ENCODE peak calls at places on chromosomes 2 and 18, in five cellular contexts. X is astrocyte of the spinal cord, R is AG04450, L is cardiac fibroblast, J is A549. A is an unnamed sample.

GRCh38 chr2:135212757-135213156 is 160.7 kb downstream of the RAB3GAP1 start:
- DNase-seq in J (no peak), L (peak), X (peak), R (no peak), A (peak)

GRCh38 chr2:136188086-136188485 is 70.1 kb upstream of the CXCR4 start:
- DNase-seq in L (no peak), J (no peak), X (no peak), R (no peak), A (no peak)

GRCh38 chr2:155997538-155997937 is 335.0 kb downstream of the NR4A2 start:
- DNase-seq in R (no peak), X (no peak), J (no peak), L (no peak), A (no peak)

GRCh38 chr2:225192869-225193268 is 150.6 kb upstream of the DOCK10 start:
- DNase-seq in X (no peak), L (no peak), J (no peak), R (no peak), A (no peak)

GRCh38 chr2:4269885-4270284 is 566.5 kb downstream of the DCDC2C start:
- DNase-seq in R (no peak), J (no peak), L (no peak), X (no peak), A (no peak)

GRCh38 chr2:21814588-21815192 is 690.9 kb downstream of the TDRD15 start:
- DNase-seq in J (no peak), X (no peak), L (no peak), R (no peak), A (no peak)

GRCh38 chr18:11761553-11761952 is 72.5 kb downstream of the GNAL start:
- DNase-seq in X (no peak), L (no peak), J (peak), R (no peak), A (no peak)

GRCh38 chr18:35344736-35345459 is 678 bp upstream of the ZNF24 start:
- DNase-seq in X (no peak), J (no peak), R (no peak), L (no peak), A (no peak)

GRCh38 chr2:38376346-38376682 is 759 bp downstream of the ATL2 start:
- DNase-seq in R (no peak), X (peak), L (peak), J (peak), A (no peak)

GRCh38 chr2:1625281-1626001 is 118.9 kb downstream of the PXDN start:
- DNase-seq in X (peak), R (peak), J (no peak), L (peak), A (no peak)

DNA sequence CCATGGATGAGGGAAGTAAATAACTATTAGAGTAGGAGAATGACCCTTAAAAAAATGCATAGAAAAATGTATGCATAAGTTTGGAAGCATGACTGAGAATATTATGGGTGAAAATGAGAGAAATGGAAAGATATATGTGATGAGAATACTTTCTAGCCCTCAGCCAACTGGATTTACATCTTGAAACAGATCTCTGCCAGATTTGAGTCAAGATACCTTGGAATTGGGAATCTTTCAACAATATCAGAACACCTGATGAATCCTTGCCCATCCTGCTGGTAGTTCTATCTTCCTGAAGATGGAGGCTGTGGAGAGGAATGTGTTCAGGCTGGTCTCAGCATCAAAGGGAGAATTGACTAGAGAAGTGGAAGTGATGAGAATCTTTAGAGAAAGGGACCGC is 5.8 kb downstream of the TET3 start:
- DNase-seq in X (no peak), L (no peak), R (no peak), J (no peak), A (no peak)
- H3K4me3 ChIP-seq in X (no peak), L (no peak), R (no peak), J (no peak), A (no peak)

DNA sequence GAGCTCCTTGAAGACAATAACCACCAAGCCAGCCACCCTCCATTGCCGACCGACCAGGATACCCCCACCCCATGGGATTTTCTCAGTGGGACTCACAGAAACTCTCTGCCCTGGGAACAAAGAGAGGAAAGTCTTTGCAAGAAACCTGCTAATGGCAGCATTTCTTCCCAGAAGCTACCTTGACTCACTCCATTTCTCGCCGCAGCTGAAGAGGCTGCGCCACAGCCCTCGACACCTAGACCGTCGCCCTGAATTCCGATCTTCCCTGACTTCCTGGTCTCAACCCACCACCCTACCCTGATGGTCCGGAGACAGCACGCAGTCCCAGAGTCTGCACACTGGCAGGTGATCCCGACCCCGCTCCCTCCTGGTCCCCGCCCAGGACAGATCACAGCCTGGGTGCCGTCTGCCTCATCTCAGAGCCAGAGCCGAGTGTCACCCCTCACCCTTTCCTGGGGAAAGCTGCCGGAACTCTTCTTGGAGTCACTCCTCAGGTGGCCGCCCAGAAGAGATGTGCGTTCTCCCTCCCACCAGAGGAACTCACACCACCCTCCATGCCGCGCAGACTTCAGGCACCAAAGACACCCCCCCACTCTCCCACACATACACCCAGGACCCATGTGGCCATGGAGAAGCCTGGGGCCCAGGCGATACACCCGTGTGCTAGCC is 24.6 kb downstream of the AQP12A start:
- DNase-seq in R (no peak), X (no peak), L (no peak), J (no peak), A (no peak)
- H3K4me3 ChIP-seq in R (no peak), X (no peak), L (no peak), J (no peak), A (no peak)

DNA sequence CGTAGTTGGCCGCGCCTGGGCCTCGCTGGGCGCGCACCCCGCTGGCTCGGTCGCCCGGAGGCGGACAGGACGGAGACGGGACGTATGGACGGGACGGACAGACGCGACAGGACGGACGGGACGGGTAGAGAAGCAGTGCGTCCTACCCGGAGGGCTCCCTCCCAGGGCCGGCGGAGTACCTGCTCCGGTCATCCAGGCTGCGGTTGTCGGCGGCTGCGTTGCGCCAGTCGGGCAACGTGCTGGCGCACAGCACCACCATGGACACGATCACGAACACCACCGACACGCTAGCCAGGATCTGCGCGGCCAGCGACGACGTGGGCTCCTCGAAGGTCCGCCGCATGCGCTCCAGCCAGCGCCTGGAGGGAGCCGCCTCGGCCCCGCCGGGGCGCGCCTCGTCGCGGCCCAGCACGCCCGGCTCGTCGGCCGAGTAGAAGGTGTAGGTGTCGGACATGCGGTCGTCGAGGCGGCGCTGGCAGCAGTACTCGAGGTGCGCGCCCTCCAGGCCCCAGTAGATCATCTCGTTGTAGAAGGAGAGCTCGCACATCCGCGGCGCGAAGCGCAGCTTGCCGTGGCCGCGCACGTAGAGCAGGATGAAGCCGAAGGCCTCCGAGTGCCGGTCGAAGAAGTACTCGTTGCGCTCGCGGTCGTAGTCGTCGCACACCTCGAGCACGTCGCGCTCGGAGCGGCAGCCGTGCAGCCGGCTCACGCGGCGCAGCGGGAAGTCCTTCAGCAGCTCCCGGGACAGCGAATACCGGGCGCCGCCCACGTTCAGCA is 903 bp downstream of the KCNG3 start:
- DNase-seq in J (no peak), X (no peak), R (no peak), L (no peak), A (no peak)
- H3K4me3 ChIP-seq in J (peak), X (no peak), R (no peak), L (no peak), A (no peak)

GRCh38 chr18:10477863-10478260 is 23.4 kb downstream of the APCDD1 start:
- DNase-seq in L (no peak), R (no peak), J (no peak), X (no peak), A (no peak)

GRCh38 chr18:10477121-10477862 is 22.9 kb downstream of the APCDD1 start:
- DNase-seq in X (no peak), J (no peak), R (no peak), L (no peak), A (no peak)

GRCh38 chr18:10474309-10474708 is 19.9 kb downstream of the APCDD1 start:
- DNase-seq in R (no peak), L (no peak), X (no peak), J (no peak), A (no peak)

GRCh38 chr18:10476430-10476829 is 22.0 kb downstream of the APCDD1 start:
- DNase-seq in R (no peak), X (peak), L (peak), J (no peak), A (no peak)

GRCh38 chr18:10475633-10476388 is 21.4 kb downstream of the APCDD1 start:
- DNase-seq in X (no peak), R (no peak), J (no peak), L (no peak), A (no peak)
- H3K4me3 ChIP-seq in X (no peak), R (no peak), J (no peak), L (no peak), A (no peak)

DNA sequence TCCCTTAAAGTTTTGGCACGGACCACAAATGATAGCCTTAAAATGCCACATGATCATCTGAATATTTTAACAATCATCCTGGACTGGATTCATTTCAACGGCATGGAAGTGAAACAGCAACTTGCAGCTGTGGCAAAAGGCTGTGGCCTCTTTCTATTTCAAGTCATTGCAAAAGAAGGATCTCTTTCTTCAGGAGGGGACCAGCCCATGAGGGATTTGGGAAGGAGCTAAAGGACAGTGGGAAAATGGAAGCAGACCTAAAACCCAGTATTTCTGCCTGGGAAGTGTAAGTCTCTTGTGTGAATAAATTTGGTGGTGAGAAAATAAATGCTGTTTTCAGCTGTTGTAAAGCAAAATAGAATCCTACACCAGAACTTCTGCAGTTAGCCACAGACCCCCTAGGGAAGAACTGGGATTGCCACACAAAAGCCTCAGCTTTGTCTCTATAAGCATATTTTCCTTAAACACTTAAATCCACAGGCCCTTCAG is 107.3 kb upstream of the ZFP36L2 start:
- DNase-seq in J (no peak), L (peak), X (peak), R (no peak), A (no peak)
- H3K4me3 ChIP-seq in J (no peak), L (no peak), X (no peak), R (no peak), A (peak)

DNA sequence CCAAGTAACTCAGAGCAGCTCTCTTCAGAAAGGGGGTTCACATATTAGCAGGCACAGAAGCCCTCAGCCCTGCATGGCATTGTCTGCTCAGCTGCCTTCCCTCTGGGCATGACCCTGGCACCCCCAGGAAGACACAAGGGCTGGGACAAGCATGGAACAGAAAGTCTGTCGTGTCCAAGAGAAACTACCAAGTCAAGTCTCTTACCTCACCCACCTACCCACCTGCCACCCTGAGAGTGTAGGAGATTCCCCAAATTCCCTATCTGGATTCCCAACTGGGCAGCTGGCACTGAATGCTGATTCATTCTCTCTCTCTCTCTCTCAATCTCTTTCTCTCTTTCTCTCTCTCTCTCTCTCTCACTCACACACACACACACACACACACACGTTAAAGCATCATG is 21.6 kb downstream of the SMAD7 start:
- DNase-seq in L (no peak), R (no peak), X (no peak), J (no peak), A (no peak)
- H3K4me3 ChIP-seq in L (no peak), R (peak), X (no peak), J (peak), A (no peak)

GRCh38 chr2:239036819-239037558 is 189.1 kb downstream of the TWIST2 start:
- DNase-seq in X (no peak), L (no peak), J (no peak), R (no peak), A (no peak)

GRCh38 chr2:239034561-239035341 is 186.9 kb downstream of the TWIST2 start:
- DNase-seq in R (no peak), X (no peak), L (no peak), J (no peak), A (no peak)

GRCh38 chr2:239035361-239035814 is 187.5 kb downstream of the TWIST2 start:
- DNase-seq in R (no peak), L (peak), J (no peak), X (no peak), A (no peak)

GRCh38 chr2:239037559-239037910 is 189.7 kb downstream of the TWIST2 start:
- DNase-seq in L (no peak), X (no peak), J (no peak), R (no peak), A (no peak)

GRCh38 chr2:239035997-239036731 is 188.3 kb downstream of the TWIST2 start:
- DNase-seq in R (no peak), J (no peak), X (no peak), L (no peak), A (no peak)
- H3K4me3 ChIP-seq in R (no peak), J (no peak), X (no peak), L (no peak), A (no peak)

GRCh38 chr18:25284278-25284677 is 67.7 kb downstream of the ZNF521 start:
- DNase-seq in X (no peak), J (no peak), L (peak), R (no peak), A (no peak)

GRCh38 chr18:25282922-25283703 is 68.9 kb downstream of the ZNF521 start:
- DNase-seq in R (no peak), L (no peak), J (no peak), X (no peak), A (no peak)

GRCh38 chr18:25287096-25287495 is 64.9 kb downstream of the ZNF521 start:
- DNase-seq in J (no peak), X (no peak), L (no peak), R (no peak), A (no peak)

GRCh38 chr18:25283769-25284168 is 68.2 kb downstream of the ZNF521 start:
- DNase-seq in L (no peak), R (no peak), X (no peak), J (no peak), A (no peak)

GRCh38 chr18:25284861-25285574 is 66.9 kb downstream of the ZNF521 start:
- DNase-seq in J (no peak), R (no peak), X (peak), L (peak), A (no peak)
- H3K4me3 ChIP-seq in J (no peak), R (no peak), X (no peak), L (no peak), A (no peak)

A was measured in retinal pigment epithelial cell.